ENCODE peak calls at places on chromosomes 11 and 22, in five cellular contexts. R is endothelial cell of umbilical vein, C is K562, N is NB4, U is HepG2. G is an unnamed sample.

GRCh38 chr22:37309221-37310074 is 27.1 kb downstream of the CYTH4 start:
- DNase-seq in R (no peak), C (peak), N (peak), U (no peak), G (no peak)

GRCh38 chr11:123313261-123313660 is 116.8 kb upstream of the GRAMD1B start:
- DNase-seq in R (no peak), C (no peak), N (no peak), U (no peak), G (no peak)

GRCh38 chr11:8368194-8368593 is 104.5 kb upstream of the LMO1 start:
- DNase-seq in R (no peak), C (no peak), N (no peak), U (no peak), G (no peak)

GRCh38 chr22:49571326-49571725 is 256.3 kb downstream of the BRD1 start:
- DNase-seq in R (no peak), C (no peak), N (no peak), U (no peak), G (no peak)

GRCh38 chr11:33881651-33882279 is 10.1 kb downstream of the LMO2 start:
- DNase-seq in R (no peak), C (peak), N (no peak), U (no peak), G (no peak)

GRCh38 chr11:44456544-44457270 is 108.8 kb upstream of the CD82 start:
- DNase-seq in R (no peak), C (no peak), N (peak), U (no peak), G (peak)

GRCh38 chr11:34514597-34514996 is 1.0 kb upstream of the ELF5 start:
- DNase-seq in R (no peak), C (no peak), N (no peak), U (no peak), G (no peak)

GRCh38 chr22:41603873-41604332 is 14.3 kb upstream of the PMM1 start:
- DNase-seq in R (no peak), C (peak), N (peak), U (no peak), G (no peak)

DNA sequence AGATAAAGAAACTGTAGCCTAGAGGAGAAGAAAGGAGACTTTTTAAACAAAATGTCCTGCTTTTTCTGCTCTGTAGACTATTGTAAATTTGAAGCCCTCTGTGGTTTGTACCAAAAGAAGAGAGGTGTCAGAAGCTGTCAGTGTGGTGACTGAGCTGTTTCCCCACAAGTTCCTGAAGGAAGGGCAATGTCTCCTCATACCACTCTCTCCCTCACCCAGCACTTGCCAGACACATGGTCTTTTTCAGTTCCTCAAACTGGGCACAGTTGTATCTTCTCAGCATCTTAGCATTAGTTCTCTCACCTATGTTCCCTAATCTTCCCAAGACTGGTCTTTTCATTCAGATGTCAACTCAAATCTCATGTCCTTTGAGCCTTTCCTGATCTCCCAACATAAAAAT is 4.3 kb downstream of the BCO2 start:
- DNase-seq in R (no peak), C (no peak), N (peak), U (no peak), G (no peak)
- TF ChIP-seq MYC in R (no peak), C (no peak), N (peak), U (no peak), G (no peak)

DNA sequence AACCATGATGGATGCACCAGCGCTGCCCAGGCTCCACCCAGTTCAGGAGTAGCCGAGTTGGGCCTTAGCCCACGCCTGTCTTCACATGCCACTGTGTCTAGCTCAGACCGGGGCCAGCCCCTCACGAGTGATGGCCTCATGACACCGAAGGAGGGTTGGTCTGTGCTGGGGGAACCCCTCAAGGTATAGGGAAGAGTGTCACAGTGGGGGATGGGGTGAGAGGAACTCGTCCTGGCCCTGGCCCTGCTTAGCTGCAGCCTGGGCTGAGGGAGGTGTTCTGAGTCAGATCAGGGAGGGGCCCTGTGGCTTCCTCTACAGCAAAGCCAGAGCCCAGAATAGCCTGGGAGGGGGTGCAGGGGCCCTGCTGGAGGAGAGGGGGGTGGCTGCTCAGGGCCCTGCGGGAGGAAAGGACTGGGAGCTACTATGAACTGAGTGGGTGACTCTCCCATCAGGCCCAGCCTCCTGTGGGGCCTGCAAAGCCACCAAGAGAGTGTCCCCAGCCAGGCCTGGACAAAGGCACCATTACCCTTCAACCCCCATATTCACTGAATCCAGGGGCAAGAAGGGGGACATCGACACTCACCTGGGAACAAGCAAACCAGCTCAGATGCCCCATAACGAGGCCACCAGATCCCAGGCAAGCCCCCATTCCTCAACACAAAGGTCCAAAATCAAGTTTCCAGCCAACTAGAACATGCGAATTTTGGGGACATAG is 41.2 kb downstream of the IGLL5 start:
- DNase-seq in R (no peak), C (peak), N (peak), U (no peak), G (no peak)
- TF ChIP-seq MYC in R (no peak), C (no peak), N (no peak), U (no peak), G (no peak)

DNA sequence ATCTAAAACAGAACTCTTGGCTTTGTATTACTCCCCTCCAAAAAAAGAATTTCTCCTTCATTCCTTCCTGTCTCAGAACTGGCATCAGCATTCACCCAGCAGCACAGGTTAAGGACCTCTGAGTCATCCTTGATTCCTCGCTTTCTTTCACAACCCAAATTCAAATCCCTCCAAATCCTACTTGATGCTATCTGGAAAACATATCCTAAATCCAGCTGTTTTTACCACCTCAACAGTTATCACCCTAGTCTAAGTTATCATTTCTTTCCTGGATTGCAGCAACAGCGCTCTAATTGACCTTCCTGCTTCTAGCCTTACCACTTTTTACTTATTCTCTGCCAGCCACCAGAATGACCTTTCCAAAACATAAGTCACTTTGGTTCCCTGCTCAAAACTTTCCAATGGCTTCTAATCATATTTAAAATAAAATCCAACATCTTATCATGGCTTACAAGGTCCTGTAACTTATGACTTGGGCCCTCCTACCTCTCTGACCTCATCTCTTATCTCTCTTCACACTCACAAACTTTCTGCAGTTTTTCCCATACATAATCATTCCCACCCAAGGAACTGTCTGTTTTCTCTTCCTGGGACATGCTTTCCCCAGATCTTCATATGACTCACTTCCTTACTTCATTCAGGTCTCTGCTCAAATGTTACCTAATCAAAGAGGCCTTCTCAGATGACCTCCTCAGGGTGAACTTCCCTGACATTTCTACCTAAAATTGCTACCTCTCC is 119.5 kb downstream of the TTC28 start:
- DNase-seq in R (peak), C (peak), N (peak), U (no peak), G (peak)
- TF ChIP-seq MYC in R (no peak), C (no peak), N (no peak), U (no peak), G (no peak)

GRCh38 chr11:68013611-68014156 is 3.6 kb downstream of the ALDH3B1 start:
- DNase-seq in R (no peak), C (no peak), N (no peak), U (no peak), G (no peak)

GRCh38 chr11:68014157-68014965 is 4.2 kb downstream of the ALDH3B1 start:
- DNase-seq in R (peak), C (no peak), N (peak), U (no peak), G (peak)

GRCh38 chr11:68011046-68011943 is 1.2 kb downstream of the ALDH3B1 start:
- DNase-seq in R (no peak), C (no peak), N (peak), U (no peak), G (no peak)

GRCh38 chr11:68012044-68012842 is 2.1 kb downstream of the ALDH3B1 start:
- DNase-seq in R (no peak), C (no peak), N (no peak), U (no peak), G (peak)

DNA sequence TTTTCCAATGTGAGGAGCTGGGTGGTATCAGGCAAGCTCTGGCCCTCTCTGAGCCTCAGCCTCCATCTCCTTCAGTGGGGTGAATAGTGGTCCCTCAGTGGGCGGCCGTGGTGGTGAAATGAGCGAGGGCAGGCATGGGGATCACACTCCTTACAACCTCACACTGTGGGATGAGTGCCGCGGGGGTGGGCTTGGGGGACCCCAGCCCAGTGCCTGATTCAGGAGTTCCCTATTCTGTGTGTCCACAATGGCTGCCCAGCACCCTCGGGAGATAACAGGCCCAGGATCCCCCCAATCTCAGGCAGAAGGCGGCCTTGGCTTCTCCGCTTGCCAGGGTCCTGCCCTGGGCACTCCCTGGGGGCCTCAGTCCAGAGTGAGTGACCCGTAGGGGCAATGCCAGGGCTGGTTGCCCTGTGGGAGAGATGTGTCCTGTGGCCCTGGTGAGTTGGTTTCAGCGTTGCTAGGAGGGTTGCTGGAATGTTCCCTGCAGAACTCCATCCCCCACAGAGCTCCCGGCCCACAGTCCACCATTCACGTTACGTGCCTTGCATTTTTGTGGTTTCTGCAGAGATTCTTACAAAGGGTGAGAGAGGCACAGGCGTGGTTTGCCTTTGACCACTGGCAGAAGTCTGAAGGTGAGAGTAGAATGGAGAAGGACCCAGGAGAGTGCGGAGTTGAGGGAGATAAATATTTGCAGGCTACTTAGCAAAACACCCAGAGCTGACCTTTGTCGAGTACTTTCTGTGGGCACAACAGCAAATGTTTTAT is 2.9 kb downstream of the ALDH3B1 start:
- DNase-seq in R (no peak), C (no peak), N (no peak), U (peak), G (peak)
- TF ChIP-seq MYC in R (no peak), C (no peak), N (no peak), U (no peak), G (peak)

DNA sequence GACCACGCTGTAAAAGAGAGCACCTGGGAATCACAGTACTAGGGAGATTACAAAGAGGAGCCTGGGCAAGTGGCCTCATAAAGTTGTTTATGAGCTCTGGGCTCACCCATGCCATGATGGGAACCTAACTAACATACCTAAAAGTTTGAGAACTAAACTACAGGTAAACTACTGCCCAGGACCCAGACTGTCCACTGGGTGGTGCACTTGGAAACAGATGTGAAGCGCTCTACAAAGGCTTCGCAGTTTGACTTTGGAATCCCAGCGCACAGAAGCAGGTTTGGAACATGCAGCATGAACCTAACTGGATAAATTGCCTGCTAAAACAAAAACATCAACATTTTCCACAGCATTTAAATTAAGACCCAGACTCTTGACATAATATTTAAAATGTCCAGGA is 418.6 kb downstream of the FAM181B start:
- DNase-seq in R (no peak), C (peak), N (peak), U (peak), G (no peak)
- TF ChIP-seq MYC in R (no peak), C (no peak), N (no peak), U (no peak), G (no peak)

DNA sequence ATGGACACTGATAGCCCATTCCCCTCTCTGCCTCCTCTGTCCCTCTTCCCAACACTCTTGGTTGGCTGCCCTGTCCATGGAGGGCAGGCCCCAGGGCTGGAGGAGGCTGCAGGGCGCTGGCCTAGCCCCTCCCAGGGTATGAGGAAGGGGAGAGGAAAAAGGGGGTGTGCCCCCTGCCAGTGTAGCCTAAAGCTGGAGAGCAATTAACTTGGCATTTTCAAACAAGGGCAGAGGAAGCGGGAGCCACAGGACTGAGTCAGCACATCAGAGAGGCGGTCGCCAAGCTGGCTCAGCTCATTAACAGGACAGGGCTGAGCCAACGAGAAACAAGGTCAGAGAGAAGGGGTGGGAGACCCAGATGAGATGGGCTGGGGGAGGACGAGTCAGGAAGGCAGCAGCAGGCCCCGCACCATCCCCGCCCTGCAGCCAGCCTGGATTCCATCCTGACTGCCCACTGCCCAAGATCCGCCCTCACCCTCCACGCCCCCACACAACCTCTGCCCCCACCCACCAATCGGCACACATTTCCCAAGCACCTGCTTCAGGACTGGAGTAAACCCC is 76.3 kb downstream of the BUD13 start:
- DNase-seq in R (no peak), C (no peak), N (peak), U (no peak), G (no peak)
- TF ChIP-seq MYC in R (no peak), C (no peak), N (no peak), U (no peak), G (no peak)

GRCh38 chr11:27166130-27166529 is 125.5 kb downstream of the BBOX1 start:
- DNase-seq in R (no peak), C (no peak), N (no peak), U (no peak), G (no peak)
- TF ChIP-seq MYC in R (no peak), C (no peak), N (no peak), U (no peak), G (no peak)

GRCh38 chr11:69060005-69060404 is 11.3 kb downstream of the TPCN2 start:
- DNase-seq in R (no peak), C (no peak), N (no peak), U (no peak), G (no peak)
- TF ChIP-seq MYC in R (no peak), C (no peak), N (no peak), U (no peak), G (no peak)

DNA sequence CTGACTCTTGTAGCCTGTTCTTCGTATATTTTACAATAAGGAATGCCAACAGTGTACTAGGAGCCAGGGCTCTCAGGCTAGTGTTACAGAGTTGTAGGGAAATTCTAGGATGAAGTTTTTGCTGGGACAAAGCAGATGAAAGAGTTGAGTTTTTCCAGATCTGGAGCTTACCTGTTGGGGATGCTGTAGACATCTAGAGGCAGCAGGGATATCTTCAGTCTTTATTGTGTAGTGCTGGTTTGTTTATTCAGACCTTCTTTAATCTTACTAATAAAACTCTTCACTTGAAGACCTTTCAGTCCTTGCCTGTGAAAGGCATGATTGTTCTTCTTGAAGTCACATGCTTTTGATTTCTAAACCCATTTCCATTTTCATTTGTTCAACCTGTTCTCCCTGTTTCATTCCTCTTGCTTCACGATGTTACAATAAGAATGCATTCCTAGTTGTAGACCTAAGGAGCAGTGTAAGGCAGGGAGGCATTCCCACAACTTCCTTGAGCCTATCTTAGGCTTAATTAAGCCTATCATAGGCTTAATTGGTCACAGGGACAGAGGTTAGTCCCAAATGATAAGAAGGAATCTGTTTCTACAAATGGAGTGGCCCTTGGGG is 7.9 kb upstream of the SLC37A2 start:
- DNase-seq in R (no peak), C (no peak), N (no peak), U (no peak), G (no peak)
- TF ChIP-seq MYC in R (no peak), C (no peak), N (no peak), U (no peak), G (no peak)

G was measured in A549.